ENCODE peak calls at places on chromosomes 6 and 20, in seven cellular contexts. Q is HCT116, O is SK-N-SH, K is neural progenitor cell, A is GM23248, M is OCI-LY7, Z is PC-3. R is an unnamed sample.

GRCh38 chr6:134822920-134823430 is 126.9 kb downstream of the ALDH8A1 start:
- DNase-seq in A (peak; percentile 85), O (peak; percentile 77), Q (peak; percentile 86), M (peak; percentile 65), Z (peak; percentile 88), K (peak; percentile 94), R (peak; percentile 96)

GRCh38 chr20:32535316-32535952 is 49.7 kb downstream of the NOL4L start:
- DNase-seq in K (peak; percentile 47), M (peak; percentile 33), A (no peak), O (no peak), Q (no peak), Z (no peak), R (no peak)

GRCh38 chr6:157997893-157998608 is 16.4 kb downstream of the SYNJ2 start:
- DNase-seq in Z (no peak), K (no peak), Q (no peak), O (peak; percentile 53), A (no peak), M (no peak), R (peak; percentile 48)

GRCh38 chr6:157576621-157577390 is 195.8 kb downstream of the ZDHHC14 start:
- DNase-seq in K (no peak), O (no peak), M (no peak), A (no peak), Z (no peak), Q (no peak), R (no peak)

GRCh38 chr6:70371454-70372105 is 41.7 kb upstream of the FAM135A start:
- DNase-seq in O (peak; percentile 31), Z (peak; percentile 92), K (peak; percentile 28), M (peak; percentile 68), Q (peak; percentile 67), A (peak; percentile 93), R (peak; percentile 60)

GRCh38 chr20:25285856-25286798 is 38.2 kb downstream of the PYGB start:
- DNase-seq in Q (no peak), A (no peak), M (no peak), Z (no peak), K (no peak), O (no peak), R (no peak)

GRCh38 chr20:50794181-50794845 is 548 bp upstream of the BCAS4 start:
- DNase-seq in Z (no peak), M (peak; percentile 36), K (peak; percentile 78), A (peak; percentile 46), O (no peak), Q (no peak), R (peak; percentile 79)

GRCh38 chr6:40714576-40715500 is 127.7 kb upstream of the LRFN2 start:
- DNase-seq in K (no peak), M (no peak), Q (no peak), Z (peak; percentile 83), A (no peak), O (no peak), R (no peak)

GRCh38 chr20:24668791-24669190 is 199.4 kb downstream of the SYNDIG1 start:
- DNase-seq in Z (no peak), Q (no peak), K (no peak), M (no peak), O (no peak), A (no peak), R (no peak)

GRCh38 chr6:21785162-21785561 is 191.6 kb downstream of the SOX4 start:
- DNase-seq in Z (no peak), Q (no peak), K (no peak), O (no peak), M (no peak), A (no peak), R (no peak)

GRCh38 chr6:3943373-3943772 is 94.2 kb downstream of the FAM50B start:
- DNase-seq in Q (no peak), K (no peak), O (no peak), M (no peak), Z (no peak), A (no peak), R (no peak)

GRCh38 chr20:63325021-63325471 is 32.1 kb downstream of the COL20A1 start:
- DNase-seq in Z (no peak), K (no peak), A (no peak), Q (no peak), O (no peak), M (no peak), R (no peak)

GRCh38 chr6:31070711-31071197 is 41.6 kb downstream of the C6orf15 start:
- DNase-seq in O (no peak), Z (peak; percentile 84), A (peak; percentile 89), K (peak; percentile 89), Q (peak; percentile 56), M (peak; percentile 42), R (peak; percentile 86)

GRCh38 chr6:56693246-56693607 is 50.5 kb upstream of the DST start:
- DNase-seq in Z (peak; percentile 89), A (peak; percentile 96), Q (no peak), O (no peak), M (no peak), K (no peak), R (no peak)

GRCh38 chr6:26043389-26044139 is 43.7 kb upstream of the HFE start:
- DNase-seq in M (peak; percentile 98), A (peak; percentile 96), O (peak; percentile 78), Q (no peak), K (no peak), Z (peak; percentile 99), R (peak; percentile 57)

GRCh38 chr20:4830212-4830607 is 108.5 kb downstream of the PRND start:
- DNase-seq in O (no peak), K (no peak), A (no peak), M (no peak), Q (no peak), Z (no peak), R (no peak)

GRCh38 chr6:20642441-20642840 is 108.2 kb downstream of the CDKAL1 start:
- DNase-seq in Z (no peak), M (no peak), K (no peak), A (no peak), O (no peak), Q (no peak), R (no peak)

GRCh38 chr6:143368426-143368825 is 82.1 kb downstream of the ADAT2 start:
- DNase-seq in M (no peak), O (no peak), Z (peak; percentile 22), Q (no peak), K (no peak), A (peak; percentile 75), R (no peak)

GRCh38 chr6:121143476-121143875 is 190.8 kb downstream of the TBC1D32 start:
- DNase-seq in K (no peak), O (no peak), Q (no peak), M (no peak), Z (no peak), A (peak; percentile 50), R (no peak)

GRCh38 chr20:39302312-39302711 is 340.2 kb downstream of the DHX35 start:
- DNase-seq in O (no peak), K (no peak), M (no peak), Z (no peak), A (no peak), Q (no peak), R (no peak)

GRCh38 chr6:90068835-90069478 is 174.7 kb downstream of the GJA10 start:
- DNase-seq in A (no peak), O (no peak), K (no peak), Q (no peak), Z (peak; percentile 8), M (no peak), R (no peak)
- TF ChIP-seq EZH2phosphoT487 in A (no peak), O (no peak), K (no peak), Q (no peak), Z (no peak), M (no peak), R (no peak)

GRCh38 chr6:169445661-169446581 is 192.3 kb upstream of the THBS2 start:
- DNase-seq in M (no peak), O (no peak), A (no peak), Z (no peak), Q (no peak), K (no peak), R (peak; percentile 11)

GRCh38 chr6:169439710-169440109 is 186.1 kb upstream of the THBS2 start:
- DNase-seq in A (no peak), Q (no peak), K (no peak), O (no peak), Z (no peak), M (no peak), R (no peak)

GRCh38 chr6:169445227-169445626 is 191.6 kb upstream of the THBS2 start:
- DNase-seq in Q (no peak), K (no peak), Z (no peak), M (no peak), A (no peak), O (peak; percentile 36), R (peak; percentile 21)

DNA sequence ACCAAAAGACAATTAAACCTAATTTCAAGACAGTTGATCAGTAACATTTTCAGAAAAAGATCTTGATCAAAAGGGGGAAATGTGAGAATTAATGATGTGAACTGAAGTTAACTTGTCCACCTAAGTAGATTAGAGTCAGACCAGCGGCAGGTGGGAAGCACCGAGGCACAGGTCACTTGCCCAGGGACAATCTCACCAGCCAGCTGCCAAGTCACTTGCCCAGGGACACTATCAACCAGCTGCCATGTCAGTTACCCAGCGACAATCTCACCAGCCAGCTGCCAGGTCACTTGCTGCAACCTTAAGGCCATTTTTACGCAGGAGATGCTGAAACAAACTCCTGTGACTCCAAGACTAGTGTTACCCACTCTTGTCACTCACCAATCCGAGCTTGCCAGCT is 187.6 kb upstream of the THBS2 start:
- DNase-seq in Z (no peak), A (no peak), Q (no peak), M (no peak), K (no peak), O (no peak), R (no peak)
- TF ChIP-seq EZH2phosphoT487 in Z (no peak), A (no peak), Q (no peak), M (no peak), K (no peak), O (no peak), R (no peak)

GRCh38 chr6:2036084-2037023 is 209.1 kb downstream of the GMDS start:
- DNase-seq in Z (no peak), K (no peak), O (no peak), M (no peak), Q (no peak), A (no peak), R (no peak)

GRCh38 chr6:2035046-2035445 is 210.4 kb downstream of the GMDS start:
- DNase-seq in K (no peak), Q (no peak), Z (no peak), A (no peak), M (no peak), O (no peak), R (no peak)

GRCh38 chr6:2034256-2034655 is 211.1 kb downstream of the GMDS start:
- DNase-seq in A (no peak), M (no peak), O (no peak), Z (no peak), Q (no peak), K (no peak), R (no peak)

GRCh38 chr6:2037230-2037926 is 208.0 kb downstream of the GMDS start:
- DNase-seq in M (no peak), A (peak; percentile 10), K (peak; percentile 46), Q (no peak), Z (peak; percentile 15), O (no peak), R (peak; percentile 59)

DNA sequence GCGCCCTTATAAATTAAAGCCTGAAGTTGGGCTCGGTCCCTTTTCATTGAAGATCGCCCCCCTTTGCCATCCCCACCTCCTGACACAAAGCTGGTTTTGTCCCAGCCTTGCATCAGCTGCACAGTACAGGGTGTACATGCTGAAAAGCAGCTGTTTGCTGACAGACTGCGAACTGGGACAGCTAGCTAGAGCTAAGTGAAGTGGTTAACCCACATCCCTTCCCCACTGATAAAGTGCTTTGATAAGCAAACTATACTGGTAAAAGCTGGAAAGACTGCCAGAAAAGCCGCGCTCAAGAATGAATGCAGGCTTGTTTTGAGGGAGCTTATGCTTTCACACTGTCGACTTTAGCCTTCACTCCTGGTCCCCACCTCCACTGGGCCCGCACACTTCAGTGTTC is 207.3 kb downstream of the GMDS start:
- DNase-seq in Q (no peak), Z (no peak), K (no peak), O (peak; percentile 59), M (no peak), A (no peak), R (no peak)
- TF ChIP-seq EZH2phosphoT487 in Q (no peak), Z (no peak), K (no peak), O (no peak), M (no peak), A (no peak), R (no peak)

GRCh38 chr6:16179970-16180431 is 51.1 kb downstream of the MYLIP start:
- DNase-seq in Z (no peak), A (no peak), Q (no peak), K (no peak), M (no peak), O (no peak), R (no peak)
- TF ChIP-seq EZH2phosphoT487 in Z (no peak), A (no peak), Q (no peak), K (no peak), M (no peak), O (no peak), R (no peak)